ENCODE peak calls at places on chromosomes 7 and 10, in four cellular contexts. I is colonic mucosa, H is neural progenitor cell, P is PC-3. M is an unnamed sample.

GRCh38 chr10:78529262-78529661 is 495.6 kb downstream of the RPS24 start:
- DNase-seq in I (no peak), H (no peak), P (no peak), M (no peak)

GRCh38 chr7:36360244-36360643 is 29.4 kb upstream of the ANLN start:
- DNase-seq in I (no peak), H (peak), P (no peak), M (no peak)

GRCh38 chr7:36790280-36790679 is 66.0 kb upstream of the AOAH start:
- DNase-seq in I (no peak), H (no peak), P (no peak), M (no peak)

GRCh38 chr7:1020849-1021251 is 23.5 kb upstream of the GPR146 start:
- DNase-seq in I (no peak), H (no peak), P (peak), M (peak)

GRCh38 chr7:150931199-150931869 is 46.8 kb downstream of the KCNH2 start:
- DNase-seq in I (no peak), H (no peak), P (no peak), M (no peak)

GRCh38 chr10:102919237-102919959 is 1.3 kb downstream of the CNNM2 start:
- DNase-seq in I (peak), H (peak), P (no peak), M (peak)

GRCh38 chr7:138245682-138246081 is 169.4 kb downstream of the AKR1D1 start:
- DNase-seq in I (no peak), H (no peak), P (no peak), M (no peak)

GRCh38 chr7:94223375-94224084 is 171.2 kb upstream of the COL1A2 start:
- DNase-seq in I (no peak), H (peak), P (peak), M (no peak)

GRCh38 chr10:21290499-21291160 is 234.9 kb downstream of the SKIDA1 start:
- DNase-seq in I (no peak), H (no peak), P (no peak), M (no peak)

GRCh38 chr7:80312139-80312661 is 177.6 kb downstream of the GNAI1 start:
- DNase-seq in I (peak), H (no peak), P (peak), M (no peak)

DNA sequence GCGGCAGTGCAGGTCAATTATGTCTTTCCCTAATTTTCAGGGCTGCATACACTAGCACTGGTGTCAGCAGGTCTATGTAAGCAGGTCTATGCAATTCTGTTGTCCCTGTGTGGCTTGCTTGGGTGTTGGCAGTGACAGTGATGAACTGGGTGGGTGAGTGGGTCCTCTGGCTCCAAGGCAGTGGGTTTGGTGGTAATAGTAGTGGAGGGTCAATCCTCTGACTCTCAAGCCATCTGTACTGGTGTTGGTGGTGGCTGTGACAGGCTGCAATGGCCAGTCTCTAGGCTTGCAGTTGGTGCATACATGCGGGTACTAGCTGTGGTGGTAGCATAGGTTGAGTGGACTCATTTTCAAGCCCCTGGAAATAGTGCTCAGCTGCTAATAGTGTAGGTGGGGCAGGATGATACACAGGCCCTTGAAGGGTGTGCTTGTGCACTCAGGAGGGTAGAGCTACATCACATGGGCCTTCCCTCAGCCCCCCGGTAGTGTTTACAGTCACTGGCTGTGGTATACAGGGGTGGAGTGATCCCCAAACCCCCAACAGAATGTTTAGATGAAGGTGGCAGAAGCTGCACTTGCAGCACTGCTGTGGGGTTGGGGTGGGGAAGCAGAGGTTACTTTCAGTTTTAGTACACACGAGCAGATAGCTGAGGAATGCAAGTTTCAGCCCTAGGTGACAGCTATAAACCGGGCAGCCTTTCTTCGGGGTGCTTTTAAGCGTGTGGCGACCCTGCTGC is 331.3 kb downstream of the PCDH15 start:
- DNase-seq in I (no peak), H (no peak), P (no peak), M (no peak)
- H3K9ac ChIP-seq in I (no peak), H (no peak), P (no peak), M (no peak)

GRCh38 chr7:21142081-21142480 is 285.8 kb upstream of the SP4 start:
- DNase-seq in I (no peak), H (no peak), P (peak), M (no peak)

GRCh38 chr7:21141476-21141875 is 286.4 kb upstream of the SP4 start:
- DNase-seq in I (no peak), H (peak), P (no peak), M (no peak)

GRCh38 chr7:21137640-21138039 is 290.2 kb upstream of the SP4 start:
- DNase-seq in I (no peak), H (no peak), P (no peak), M (no peak)

GRCh38 chr7:21135437-21135836 is 292.4 kb upstream of the SP4 start:
- DNase-seq in I (peak), H (no peak), P (no peak), M (no peak)

GRCh38 chr7:21140622-21141021 is 287.3 kb upstream of the SP4 start:
- DNase-seq in I (peak), H (no peak), P (peak), M (no peak)
- H3K4me3 ChIP-seq in I (no peak), H (no peak), P (peak), M (no peak)

GRCh38 chr7:81527651-81528050 is 242.2 kb downstream of the HGF start:
- DNase-seq in I (no peak), H (peak), P (peak), M (no peak)
- TF ChIP-seq CTCF in I (no peak), H (no peak), P (peak), M (no peak)

GRCh38 chr10:18341063-18341462 is 200.8 kb downstream of the CACNB2 start:
- DNase-seq in I (no peak), H (no peak), P (no peak), M (no peak)
- H3K9ac ChIP-seq in I (no peak), H (no peak), P (no peak), M (no peak)

DNA sequence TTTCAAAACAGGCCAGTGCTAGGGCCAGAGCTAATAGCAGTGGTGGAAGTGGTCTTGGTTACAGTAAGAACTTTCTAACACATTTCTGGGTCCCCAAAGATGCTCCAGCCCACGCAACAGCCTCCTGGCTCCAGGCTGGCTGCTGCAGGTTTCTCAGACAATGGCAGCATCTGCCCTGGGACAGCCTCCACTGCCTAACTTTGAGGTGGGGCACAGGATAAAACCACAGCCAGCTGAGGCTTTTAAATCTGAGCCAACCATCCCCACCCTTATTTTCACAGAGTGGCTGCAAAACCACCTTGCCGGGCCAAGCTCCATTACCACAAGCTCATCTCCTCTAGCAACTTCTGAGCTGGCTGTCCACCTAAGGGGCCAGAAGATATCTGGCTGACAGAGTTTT is 84.8 kb downstream of the FAM53B start:
- DNase-seq in I (no peak), H (no peak), P (no peak), M (no peak)
- H3K4me3 ChIP-seq in I (no peak), H (no peak), P (no peak), M (no peak)

M was measured in kidney.